ENCODE peak calls at places on chromosomes 7 and 10, in ten cellular contexts. L, Y, C, Z, V, F, D, S, H and J are unnamed samples.

GRCh38 chr10:92173996-92174395 is 116.9 kb downstream of the CPEB3 start:
- DNase-seq in Y (no peak), V (no peak), D (no peak), S (no peak), F (no peak), C (no peak), Z (no peak), L (no peak), H (no peak), J (peak; percentile 11)

GRCh38 chr10:106655165-106655564 is 509.3 kb downstream of the SORCS1 start:
- DNase-seq in C (no peak), Z (no peak), V (no peak), H (no peak), Y (no peak), F (no peak), D (no peak), L (no peak), S (no peak), J (no peak)

GRCh38 chr7:87354749-87355148 is 9.3 kb downstream of the CROT start:
- DNase-seq in F (no peak), Y (no peak), L (peak; percentile 31), H (no peak), Z (peak; percentile 57), D (no peak), V (no peak), C (no peak), S (no peak), J (no peak)

GRCh38 chr10:120607710-120608703 is 151.0 kb downstream of the PLPP4 start:
- DNase-seq in C (no peak), L (no peak), F (no peak), S (no peak), V (no peak), H (no peak), D (no peak), Z (no peak), Y (no peak), J (no peak)

GRCh38 chr10:132539431-132539839 is 1.8 kb downstream of the INPP5A start:
- DNase-seq in S (peak; percentile 28), C (peak; percentile 67), H (no peak), V (no peak), L (no peak), Z (peak; percentile 55), D (peak; percentile 16), Y (no peak), F (no peak), J (peak; percentile 56)

GRCh38 chr10:125136087-125136486 is 24.3 kb downstream of the CTBP2 start:
- DNase-seq in D (no peak), Z (no peak), C (no peak), H (no peak), S (no peak), Y (no peak), L (no peak), V (no peak), F (no peak), J (peak; percentile 45)

GRCh38 chr10:63465293-63466167 is at the start of gene JMJD1C:
- DNase-seq in Y (peak; percentile 25), F (peak; percentile 74), V (peak; percentile 54), S (peak; percentile 83), Z (peak; percentile 92), C (peak; percentile 69), H (peak; percentile 43), L (peak; percentile 83), D (peak; percentile 73), J (peak; percentile 79)

GRCh38 chr10:188546-188945 is 53.3 kb downstream of the ZMYND11 start:
- DNase-seq in F (no peak), H (no peak), Z (no peak), C (no peak), D (no peak), S (no peak), V (no peak), L (no peak), Y (no peak), J (no peak)

GRCh38 chr10:130834573-130834972 is 476.9 kb downstream of the TCERG1L start:
- DNase-seq in F (no peak), Z (no peak), D (no peak), H (no peak), V (no peak), C (no peak), L (no peak), S (no peak), Y (no peak), J (no peak)

GRCh38 chr10:32367793-32368453 is 21.0 kb upstream of the EPC1 start:
- DNase-seq in C (peak; percentile 83), S (peak; percentile 73), H (no peak), L (peak; percentile 83), Y (peak; percentile 58), F (peak; percentile 47), Z (peak; percentile 68), D (peak; percentile 60), V (peak; percentile 68), J (peak; percentile 62)

GRCh38 chr10:6918305-6918704 is 338.2 kb upstream of the PRKCQ start:
- DNase-seq in F (peak; percentile 37), L (no peak), H (no peak), Z (peak; percentile 57), S (peak; percentile 65), D (peak; percentile 19), Y (peak; percentile 52), V (peak; percentile 72), C (peak; percentile 78), J (peak; percentile 40)